ENCODE peak calls at places on chromosomes 5 and 9, in six cellular contexts. A, J, Z, P, V and W are unnamed samples.

GRCh38 chr9:112120471-112120925 is 54.6 kb downstream of the SUSD1 start:
- DNase-seq in A (no peak), J (no peak), Z (no peak), P (no peak), V (peak), W (no peak)

GRCh38 chr9:105243015-105243686 is 1.3 kb upstream of the SLC44A1 start:
- DNase-seq in A (no peak), J (no peak), Z (no peak), P (peak), V (peak), W (no peak)

GRCh38 chr5:179263391-179264052 is 81.7 kb downstream of the ADAMTS2 start:
- DNase-seq in A (no peak), J (no peak), Z (no peak), P (no peak), V (no peak), W (no peak)

GRCh38 chr5:168089201-168089887 is 202.1 kb upstream of the WWC1 start:
- DNase-seq in A (no peak), J (no peak), Z (no peak), P (no peak), V (no peak), W (no peak)

GRCh38 chr9:69207503-69207902 is 33.4 kb downstream of the TJP2 start:
- DNase-seq in A (peak), J (peak), Z (no peak), P (no peak), V (no peak), W (no peak)

GRCh38 chr5:181246276-181247050 is 2.8 kb upstream of the RACK1 start:
- DNase-seq in A (peak), J (peak), Z (no peak), P (peak), V (peak), W (peak)

GRCh38 chr5:36585696-36586095 is 20.7 kb upstream of the SLC1A3 start:
- DNase-seq in A (no peak), J (no peak), Z (no peak), P (no peak), V (no peak), W (no peak)

GRCh38 chr9:106309925-106310324 is 553.0 kb upstream of the ZNF462 start:
- DNase-seq in A (no peak), J (no peak), Z (no peak), P (no peak), V (no peak), W (no peak)

GRCh38 chr5:69414885-69415583 is at the start of gene MARVELD2:
- DNase-seq in A (peak), J (peak), Z (no peak), P (no peak), V (peak), W (peak)

GRCh38 chr5:56047448-56047847 is 52.7 kb upstream of the IL6ST start:
- DNase-seq in A (no peak), J (no peak), Z (no peak), P (no peak), V (no peak), W (no peak)

GRCh38 chr5:34854459-34855174 is 15.7 kb downstream of the TTC23L start:
- DNase-seq in A (no peak), J (no peak), Z (peak), P (no peak), V (no peak), W (no peak)

GRCh38 chr5:16428359-16428758 is 37.2 kb downstream of the ZNF622 start:
- DNase-seq in A (no peak), J (no peak), Z (no peak), P (no peak), V (no peak), W (no peak)

GRCh38 chr5:88666761-88667186 is 216.2 kb downstream of the MEF2C start:
- DNase-seq in A (no peak), J (no peak), Z (no peak), P (no peak), V (peak), W (no peak)

GRCh38 chr9:131707677-131708612 is 31.9 kb downstream of the RAPGEF1 start:
- DNase-seq in A (peak), J (peak), Z (no peak), P (peak), V (peak), W (no peak)

GRCh38 chr9:11192993-11193392 is 580.2 kb upstream of the PTPRD start:
- DNase-seq in A (no peak), J (no peak), Z (no peak), P (no peak), V (no peak), W (no peak)

GRCh38 chr5:153880094-153880493 is 158.6 kb downstream of the FAM114A2 start:
- DNase-seq in A (no peak), J (no peak), Z (no peak), P (no peak), V (no peak), W (no peak)

GRCh38 chr5:125554355-125554754 is 807.9 kb upstream of the ZNF608 start:
- DNase-seq in A (peak), J (no peak), Z (no peak), P (no peak), V (no peak), W (no peak)

GRCh38 chr5:8019719-8020218 is 150.8 kb downstream of the MTRR start:
- DNase-seq in A (no peak), J (no peak), Z (peak), P (no peak), V (no peak), W (no peak)

GRCh38 chr5:82106207-82106606 is 134.4 kb downstream of the ATG10 start:
- DNase-seq in A (peak), J (no peak), Z (no peak), P (no peak), V (peak), W (no peak)

GRCh38 chr5:103881560-103881959 is 319.0 kb upstream of the NUDT12 start:
- DNase-seq in A (no peak), J (no peak), Z (no peak), P (no peak), V (no peak), W (no peak)

GRCh38 chr5:65663804-65664521 is 39.1 kb downstream of the SHLD3 start:
- DNase-seq in A (peak), J (no peak), Z (no peak), P (peak), V (peak), W (no peak)

GRCh38 chr9:93708987-93709302 is 132.6 kb downstream of the PHF2 start:
- DNase-seq in A (no peak), J (no peak), Z (no peak), P (no peak), V (no peak), W (no peak)

GRCh38 chr5:175582697-175583096 is 75.2 kb upstream of the HRH2 start:
- DNase-seq in A (no peak), J (no peak), Z (no peak), P (no peak), V (no peak), W (no peak)

GRCh38 chr9:103714992-103715391 is 379.1 kb upstream of the SMC2 start:
- DNase-seq in A (no peak), J (no peak), Z (no peak), P (no peak), V (no peak), W (no peak)

GRCh38 chr5:81708889-81709288 is 42.0 kb downstream of the SSBP2 start:
- DNase-seq in A (no peak), J (no peak), Z (no peak), P (no peak), V (no peak), W (no peak)

GRCh38 chr9:109945571-109945970 is 165.6 kb downstream of the PALM2AKAP2 start:
- DNase-seq in A (no peak), J (no peak), Z (no peak), P (no peak), V (no peak), W (no peak)

GRCh38 chr5:93252165-93252564 is 328.9 kb downstream of the NR2F1-AS1 start:
- DNase-seq in A (no peak), J (no peak), Z (no peak), P (no peak), V (peak), W (no peak)
- TF ChIP-seq CTCF in A (no peak), J (no peak), Z (no peak), P (no peak), V (peak), W (no peak)

DNA sequence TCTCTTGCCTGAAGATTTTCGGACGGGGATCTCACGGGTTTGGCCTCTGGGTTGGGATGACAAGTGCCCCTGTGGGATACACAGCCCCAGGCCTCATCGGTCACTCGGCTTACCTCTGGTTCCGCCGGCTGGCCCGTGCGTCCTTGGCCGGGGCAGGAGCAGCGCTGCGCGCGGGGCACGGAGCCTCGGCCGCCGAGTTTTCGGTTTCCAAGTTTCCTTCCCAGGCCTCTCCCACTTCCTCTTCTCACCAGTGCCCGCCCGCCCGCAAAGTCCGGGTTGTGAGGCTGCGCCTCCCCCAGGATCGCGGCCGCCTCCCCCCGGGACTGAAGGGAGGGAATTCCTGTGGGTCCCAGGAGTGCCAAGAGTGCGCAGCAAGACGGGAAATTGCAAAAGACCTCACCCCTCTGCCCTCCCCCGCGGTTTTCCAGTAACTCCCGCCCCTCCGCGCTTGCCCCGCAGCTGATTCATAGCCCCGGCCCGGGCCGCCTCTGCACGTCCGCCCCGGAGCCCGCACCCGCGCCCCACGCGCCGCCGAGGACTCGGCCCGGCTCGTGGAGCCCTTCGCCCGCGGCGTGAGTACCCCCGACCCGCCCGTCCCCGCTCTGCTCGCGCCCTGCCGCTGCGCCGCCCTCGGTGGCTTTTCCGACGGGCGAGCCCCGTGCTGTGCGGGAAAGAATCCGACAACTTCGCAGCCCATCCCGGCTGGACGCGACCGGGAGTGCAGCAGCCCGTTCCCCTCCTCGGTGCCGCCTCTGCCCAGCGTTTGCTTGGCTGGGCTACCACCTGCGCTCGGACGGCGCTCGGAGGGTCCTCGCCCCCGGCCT is at the start of gene OSMR:
- DNase-seq in A (peak), J (peak), Z (no peak), P (peak), V (peak), W (peak)
- TF ChIP-seq CTCF in A (no peak), J (no peak), Z (no peak), P (no peak), V (no peak), W (no peak)

GRCh38 chr5:142584843-142585242 is 101.0 kb downstream of the FGF1 start:
- DNase-seq in A (no peak), J (no peak), Z (no peak), P (peak), V (no peak), W (no peak)
- TF ChIP-seq CTCF in A (no peak), J (no peak), Z (no peak), P (no peak), V (no peak), W (no peak)

DNA sequence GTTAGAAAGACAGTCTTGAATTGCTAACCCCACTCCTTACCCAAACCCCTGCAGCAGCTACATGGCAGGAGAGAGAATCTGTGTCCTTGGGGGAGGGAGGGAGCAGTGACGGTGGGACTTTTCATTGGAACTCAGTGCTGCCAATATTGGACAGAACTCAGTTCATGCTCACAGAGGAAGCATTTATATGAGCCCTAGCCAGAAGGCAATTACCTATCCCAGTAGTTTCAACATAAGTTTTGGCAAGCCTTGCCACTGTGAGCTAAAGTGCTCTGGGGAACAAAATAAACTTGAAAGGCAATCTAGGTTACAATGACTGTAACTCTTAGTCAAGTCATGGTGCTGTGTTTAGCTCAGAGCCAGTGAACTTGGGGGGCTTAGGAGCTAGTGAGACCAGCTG is 1013.4 kb upstream of the COX7C start:
- DNase-seq in A (no peak), J (no peak), Z (no peak), P (no peak), V (no peak), W (no peak)
- TF ChIP-seq CTCF in A (no peak), J (no peak), Z (no peak), P (no peak), V (no peak), W (no peak)

GRCh38 chr5:78984020-78984610 is 995 bp downstream of the ARSB start:
- DNase-seq in A (no peak), J (no peak), Z (no peak), P (no peak), V (peak), W (no peak)
- TF ChIP-seq CTCF in A (no peak), J (peak), Z (no peak), P (peak), V (no peak), W (peak)

DNA sequence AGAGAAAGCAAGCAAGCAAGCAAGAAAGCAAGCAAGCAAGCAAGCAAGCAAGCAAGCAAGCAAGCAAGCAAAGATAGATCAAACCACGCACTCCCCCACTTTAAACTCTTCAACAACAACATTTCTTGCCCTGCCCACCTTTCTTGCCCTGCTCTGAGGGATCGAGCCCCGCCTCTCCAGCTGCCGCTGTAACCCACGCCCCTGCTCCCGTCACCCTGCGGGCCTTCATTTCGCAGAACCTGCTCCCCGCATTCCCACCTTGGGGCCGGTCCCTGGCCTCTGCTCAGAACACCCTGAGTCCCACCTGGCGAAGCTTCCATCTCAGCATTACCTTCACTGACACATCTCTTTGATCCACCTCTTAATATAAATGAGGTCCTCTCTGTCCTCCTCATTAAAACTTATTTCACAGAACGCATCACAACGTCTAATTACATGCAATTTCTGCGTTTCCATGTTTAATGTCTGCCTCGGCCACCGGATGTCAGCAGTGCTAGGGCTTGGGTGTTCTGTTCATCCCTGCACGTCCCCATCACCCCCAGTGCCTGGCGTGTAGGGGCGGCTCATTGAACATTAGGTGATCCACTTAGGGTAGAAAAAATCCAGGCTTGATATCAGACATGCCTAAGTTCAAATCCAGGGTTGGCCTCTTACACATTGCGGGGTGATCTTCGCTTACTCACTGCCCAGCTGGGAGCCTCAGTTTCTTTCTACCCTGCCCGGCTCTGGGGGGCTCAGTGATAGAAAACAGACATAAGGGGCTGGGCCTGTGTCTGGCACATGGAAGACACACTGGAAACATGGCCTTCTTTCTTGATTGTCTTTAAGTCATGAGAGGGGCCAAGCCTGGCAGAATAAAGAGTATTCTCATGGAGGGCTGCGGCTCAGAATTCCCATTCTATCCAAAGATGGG is 187.6 kb downstream of the DAB2IP start:
- DNase-seq in A (no peak), J (no peak), Z (no peak), P (no peak), V (no peak), W (no peak)
- TF ChIP-seq CTCF in A (peak), J (no peak), Z (no peak), P (peak), V (peak), W (no peak)

DNA sequence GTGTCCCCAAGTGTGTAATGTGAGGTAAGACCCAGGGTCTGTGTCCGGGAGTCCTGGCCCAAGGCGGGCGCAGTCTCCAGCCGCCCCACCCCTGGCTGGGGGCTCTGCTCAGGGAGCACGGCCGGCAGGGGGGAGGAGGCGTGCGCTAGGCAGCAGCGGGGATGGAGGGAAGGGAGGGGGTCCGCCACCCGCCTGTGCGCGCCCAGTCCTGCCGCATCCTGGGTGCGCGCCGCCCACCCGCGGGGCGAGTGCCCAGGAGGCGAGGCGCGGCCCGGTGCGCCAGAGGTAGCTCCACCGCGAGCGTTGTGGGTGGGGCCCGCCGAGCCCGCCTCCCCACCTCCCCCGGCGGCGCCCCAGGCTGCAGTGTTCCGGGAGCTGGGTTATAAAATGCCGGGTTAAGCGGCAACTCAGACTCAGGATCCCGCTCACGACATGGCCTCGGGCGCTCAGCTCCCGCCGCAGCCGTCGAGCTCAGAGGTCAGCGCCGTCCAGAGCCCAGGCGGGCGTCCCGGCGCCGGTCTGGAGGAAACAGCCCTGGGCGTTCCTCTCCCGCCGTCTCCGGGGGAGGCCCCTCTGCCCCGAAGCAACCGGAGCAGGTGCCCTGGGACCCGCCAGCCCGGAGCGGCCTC is at the start of gene CCNI2:
- DNase-seq in A (peak), J (peak), Z (no peak), P (no peak), V (no peak), W (peak)
- TF ChIP-seq CTCF in A (no peak), J (no peak), Z (no peak), P (peak), V (no peak), W (peak)

DNA sequence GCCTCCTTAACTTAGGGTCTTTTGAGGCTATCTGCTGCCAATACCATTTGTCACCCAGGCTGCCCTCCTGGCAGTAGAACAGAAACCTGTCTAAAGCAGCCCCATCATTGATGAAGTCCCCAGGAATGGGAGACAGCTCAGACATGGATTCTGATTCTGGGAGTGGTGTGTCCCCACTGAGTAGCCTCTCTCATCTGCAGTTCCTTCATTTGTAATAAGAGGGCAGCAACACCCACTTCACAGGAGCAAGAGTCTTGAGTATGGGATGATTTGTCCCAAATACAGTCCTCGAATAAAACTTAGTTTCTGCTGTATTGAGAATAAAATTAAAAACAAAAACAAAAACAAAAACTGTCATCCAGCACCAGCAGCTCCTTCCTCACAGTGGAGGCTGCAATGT is 167.6 kb downstream of the ASTN2 start:
- DNase-seq in A (peak), J (no peak), Z (no peak), P (no peak), V (peak), W (no peak)
- TF ChIP-seq CTCF in A (peak), J (peak), Z (peak), P (no peak), V (peak), W (peak)

GRCh38 chr9:129482521-129483466 is 138.1 kb downstream of the C9orf50 start:
- DNase-seq in A (peak), J (peak), Z (no peak), P (peak), V (peak), W (peak)

GRCh38 chr9:129483467-129484324 is 137.2 kb downstream of the C9orf50 start:
- DNase-seq in A (peak), J (peak), Z (no peak), P (peak), V (peak), W (no peak)

GRCh38 chr9:129481424-129481823 is 139.5 kb downstream of the C9orf50 start:
- DNase-seq in A (no peak), J (no peak), Z (no peak), P (no peak), V (no peak), W (no peak)

GRCh38 chr9:129480705-129481104 is 140.2 kb downstream of the C9orf50 start:
- DNase-seq in A (no peak), J (no peak), Z (no peak), P (no peak), V (no peak), W (no peak)

DNA sequence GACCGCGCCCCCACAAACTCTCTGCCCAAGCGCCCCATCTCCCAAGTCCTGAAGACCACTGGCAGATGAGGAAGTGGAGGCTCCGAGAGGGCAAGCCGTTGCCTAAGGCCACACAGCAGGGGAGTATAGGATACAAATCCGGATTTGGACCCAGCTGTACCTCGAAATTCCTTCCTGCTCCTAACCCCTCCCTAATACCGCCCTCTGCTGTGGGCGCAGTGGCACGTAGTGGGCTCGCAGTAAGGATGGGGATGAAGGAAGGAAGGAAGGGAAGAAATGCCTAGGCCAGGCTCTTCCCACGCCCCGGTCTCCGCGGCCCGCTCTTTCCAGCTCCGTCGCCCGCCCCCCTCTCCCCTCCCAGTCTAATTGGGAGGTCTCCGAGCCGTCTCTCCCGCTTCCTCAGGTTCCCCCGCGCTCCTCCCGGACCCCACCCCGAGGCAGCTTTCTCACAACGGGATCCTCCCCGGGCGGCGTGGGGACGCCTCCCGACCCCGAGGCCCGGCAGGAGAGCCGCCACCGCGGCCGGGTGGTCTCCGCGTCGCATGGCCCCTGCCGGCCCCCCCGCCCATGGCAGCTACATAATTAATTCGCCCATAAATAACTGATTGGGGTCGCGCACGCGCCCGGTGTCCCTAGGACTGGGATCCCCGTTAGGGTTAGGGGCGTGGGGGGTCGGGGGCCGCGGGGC is 138.9 kb downstream of the C9orf50 start:
- DNase-seq in A (no peak), J (no peak), Z (no peak), P (no peak), V (peak), W (no peak)
- TF ChIP-seq CTCF in A (peak), J (no peak), Z (no peak), P (peak), V (peak), W (no peak)